ENCODE peak calls at places on chromosomes 11 and 22, in seven cellular contexts. One of them, this sample, is unnamed.

GRCh38 chr11:124920870-124921609 is 2.0 kb downstream of the HEPN1 start:
- DNase-seq in left cardiac atrium: peak; percentile 89
- DNase-seq in Caki2: no peak
- DNase-seq in stimulated activated CD8-positive, alpha-beta memory T cell treated with anti-CD3 and anti-CD28 coated beads, Interleukin-4, amount 100 ng/mL, for 48 hours: peak; percentile 84
- DNase-seq in A549: peak; percentile 45
- DNase-seq in neuronal stem cell: peak; percentile 52
- DNase-seq in CD4-positive, CD25-positive, alpha-beta regulatory T cell: peak; percentile 50
- DNase-seq in this sample: peak; percentile 87

GRCh38 chr11:3992964-3993363 is 101.6 kb upstream of the RRM1 start:
- DNase-seq in A549: no peak
- DNase-seq in Caki2: no peak
- DNase-seq in CD4-positive, CD25-positive, alpha-beta regulatory T cell: no peak
- DNase-seq in left cardiac atrium: no peak
- DNase-seq in neuronal stem cell: no peak
- DNase-seq in stimulated activated CD8-positive, alpha-beta memory T cell treated with anti-CD3 and anti-CD28 coated beads, Interleukin-4, amount 100 ng/mL, for 48 hours: no peak
- DNase-seq in this sample: no peak

GRCh38 chr22:23984430-23984829 is 4.5 kb downstream of the GSTT2 start:
- DNase-seq in stimulated activated CD8-positive, alpha-beta memory T cell treated with anti-CD3 and anti-CD28 coated beads, Interleukin-4, amount 100 ng/mL, for 48 hours: no peak
- DNase-seq in Caki2: no peak
- DNase-seq in CD4-positive, CD25-positive, alpha-beta regulatory T cell: no peak
- DNase-seq in left cardiac atrium: no peak
- DNase-seq in neuronal stem cell: peak; percentile 41
- DNase-seq in A549: peak; percentile 58
- DNase-seq in this sample: no peak

GRCh38 chr11:47183969-47184368 is 2.3 kb downstream of the PACSIN3 start:
- DNase-seq in left cardiac atrium: no peak
- DNase-seq in Caki2: no peak
- DNase-seq in CD4-positive, CD25-positive, alpha-beta regulatory T cell: no peak
- DNase-seq in stimulated activated CD8-positive, alpha-beta memory T cell treated with anti-CD3 and anti-CD28 coated beads, Interleukin-4, amount 100 ng/mL, for 48 hours: no peak
- DNase-seq in A549: no peak
- DNase-seq in neuronal stem cell: no peak
- DNase-seq in this sample: no peak

GRCh38 chr11:10075141-10075540 is 218.9 kb downstream of the SBF2 start:
- DNase-seq in stimulated activated CD8-positive, alpha-beta memory T cell treated with anti-CD3 and anti-CD28 coated beads, Interleukin-4, amount 100 ng/mL, for 48 hours: no peak
- DNase-seq in neuronal stem cell: no peak
- DNase-seq in A549: no peak
- DNase-seq in CD4-positive, CD25-positive, alpha-beta regulatory T cell: no peak
- DNase-seq in Caki2: no peak
- DNase-seq in left cardiac atrium: no peak
- DNase-seq in this sample: no peak

GRCh38 chr22:43992331-43992821 is 31.7 kb upstream of the PARVB start:
- DNase-seq in stimulated activated CD8-positive, alpha-beta memory T cell treated with anti-CD3 and anti-CD28 coated beads, Interleukin-4, amount 100 ng/mL, for 48 hours: no peak
- DNase-seq in left cardiac atrium: no peak
- DNase-seq in CD4-positive, CD25-positive, alpha-beta regulatory T cell: no peak
- DNase-seq in neuronal stem cell: no peak
- DNase-seq in Caki2: no peak
- DNase-seq in A549: no peak
- DNase-seq in this sample: no peak

GRCh38 chr11:117459979-117460300 is 132.3 kb downstream of the CEP164 start:
- DNase-seq in CD4-positive, CD25-positive, alpha-beta regulatory T cell: no peak
- DNase-seq in left cardiac atrium: no peak
- DNase-seq in stimulated activated CD8-positive, alpha-beta memory T cell treated with anti-CD3 and anti-CD28 coated beads, Interleukin-4, amount 100 ng/mL, for 48 hours: no peak
- DNase-seq in Caki2: no peak
- DNase-seq in A549: no peak
- DNase-seq in neuronal stem cell: no peak
- DNase-seq in this sample: no peak

GRCh38 chr11:11119917-11120316 is 233.1 kb downstream of the CSNK2A3 start:
- DNase-seq in CD4-positive, CD25-positive, alpha-beta regulatory T cell: no peak
- DNase-seq in left cardiac atrium: no peak
- DNase-seq in neuronal stem cell: no peak
- DNase-seq in stimulated activated CD8-positive, alpha-beta memory T cell treated with anti-CD3 and anti-CD28 coated beads, Interleukin-4, amount 100 ng/mL, for 48 hours: no peak
- DNase-seq in A549: no peak
- DNase-seq in Caki2: no peak
- DNase-seq in this sample: no peak

GRCh38 chr11:25272214-25272613 is 775.4 kb downstream of the LUZP2 start:
- DNase-seq in left cardiac atrium: no peak
- DNase-seq in CD4-positive, CD25-positive, alpha-beta regulatory T cell: no peak
- DNase-seq in neuronal stem cell: no peak
- DNase-seq in A549: no peak
- DNase-seq in Caki2: no peak
- DNase-seq in stimulated activated CD8-positive, alpha-beta memory T cell treated with anti-CD3 and anti-CD28 coated beads, Interleukin-4, amount 100 ng/mL, for 48 hours: no peak
- DNase-seq in this sample: no peak

GRCh38 chr11:14953904-14954303 is 18.2 kb downstream of the CALCA start:
- DNase-seq in left cardiac atrium: no peak
- DNase-seq in Caki2: no peak
- DNase-seq in neuronal stem cell: no peak
- DNase-seq in A549: no peak
- DNase-seq in CD4-positive, CD25-positive, alpha-beta regulatory T cell: no peak
- DNase-seq in stimulated activated CD8-positive, alpha-beta memory T cell treated with anti-CD3 and anti-CD28 coated beads, Interleukin-4, amount 100 ng/mL, for 48 hours: no peak
- DNase-seq in this sample: no peak

GRCh38 chr11:80034801-80035200 is 594.0 kb upstream of the TENM4 start:
- DNase-seq in stimulated activated CD8-positive, alpha-beta memory T cell treated with anti-CD3 and anti-CD28 coated beads, Interleukin-4, amount 100 ng/mL, for 48 hours: no peak
- DNase-seq in CD4-positive, CD25-positive, alpha-beta regulatory T cell: no peak
- DNase-seq in Caki2: peak; percentile 4
- DNase-seq in A549: no peak
- DNase-seq in left cardiac atrium: no peak
- DNase-seq in neuronal stem cell: no peak
- DNase-seq in this sample: no peak

GRCh38 chr11:111162306-111162705 is 83.2 kb upstream of the POU2AF2 start:
- DNase-seq in left cardiac atrium: no peak
- DNase-seq in A549: no peak
- DNase-seq in stimulated activated CD8-positive, alpha-beta memory T cell treated with anti-CD3 and anti-CD28 coated beads, Interleukin-4, amount 100 ng/mL, for 48 hours: no peak
- DNase-seq in CD4-positive, CD25-positive, alpha-beta regulatory T cell: no peak
- DNase-seq in Caki2: no peak
- DNase-seq in neuronal stem cell: no peak
- DNase-seq in this sample: no peak

GRCh38 chr11:69359735-69360470 is 65.9 kb downstream of the MYEOV start:
- DNase-seq in neuronal stem cell: no peak
- DNase-seq in CD4-positive, CD25-positive, alpha-beta regulatory T cell: no peak
- DNase-seq in stimulated activated CD8-positive, alpha-beta memory T cell treated with anti-CD3 and anti-CD28 coated beads, Interleukin-4, amount 100 ng/mL, for 48 hours: no peak
- DNase-seq in left cardiac atrium: no peak
- DNase-seq in A549: no peak
- DNase-seq in Caki2: no peak
- DNase-seq in this sample: no peak

GRCh38 chr11:128956401-128957203 is 13.9 kb upstream of the TP53AIP1 start:
- DNase-seq in CD4-positive, CD25-positive, alpha-beta regulatory T cell: no peak
- DNase-seq in left cardiac atrium: no peak
- DNase-seq in A549: peak; percentile 76
- DNase-seq in neuronal stem cell: peak; percentile 67
- DNase-seq in stimulated activated CD8-positive, alpha-beta memory T cell treated with anti-CD3 and anti-CD28 coated beads, Interleukin-4, amount 100 ng/mL, for 48 hours: no peak
- DNase-seq in Caki2: peak; percentile 30
- DNase-seq in this sample: no peak

GRCh38 chr11:74442601-74443000 is 24.7 kb downstream of the KCNE3 start:
- DNase-seq in A549: peak; percentile 42
- DNase-seq in left cardiac atrium: no peak
- DNase-seq in CD4-positive, CD25-positive, alpha-beta regulatory T cell: no peak
- DNase-seq in neuronal stem cell: no peak
- DNase-seq in stimulated activated CD8-positive, alpha-beta memory T cell treated with anti-CD3 and anti-CD28 coated beads, Interleukin-4, amount 100 ng/mL, for 48 hours: no peak
- DNase-seq in Caki2: no peak
- DNase-seq in this sample: no peak

GRCh38 chr22:43964314-43964857 is 9.1 kb downstream of the SAMM50 start:
- DNase-seq in Caki2: no peak
- DNase-seq in left cardiac atrium: no peak
- DNase-seq in stimulated activated CD8-positive, alpha-beta memory T cell treated with anti-CD3 and anti-CD28 coated beads, Interleukin-4, amount 100 ng/mL, for 48 hours: no peak
- DNase-seq in A549: no peak
- DNase-seq in neuronal stem cell: no peak
- DNase-seq in CD4-positive, CD25-positive, alpha-beta regulatory T cell: no peak
- DNase-seq in this sample: no peak

GRCh38 chr11:940496-941135 is 14.9 kb downstream of the AP2A2 start:
- DNase-seq in CD4-positive, CD25-positive, alpha-beta regulatory T cell: no peak
- DNase-seq in left cardiac atrium: no peak
- DNase-seq in stimulated activated CD8-positive, alpha-beta memory T cell treated with anti-CD3 and anti-CD28 coated beads, Interleukin-4, amount 100 ng/mL, for 48 hours: no peak
- DNase-seq in neuronal stem cell: no peak
- DNase-seq in Caki2: no peak
- DNase-seq in A549: no peak
- DNase-seq in this sample: no peak

GRCh38 chr11:126149759-126150236 is 61.7 kb downstream of the RPUSD4 start:
- DNase-seq in CD4-positive, CD25-positive, alpha-beta regulatory T cell: no peak
- DNase-seq in neuronal stem cell: no peak
- DNase-seq in A549: no peak
- DNase-seq in Caki2: no peak
- DNase-seq in stimulated activated CD8-positive, alpha-beta memory T cell treated with anti-CD3 and anti-CD28 coated beads, Interleukin-4, amount 100 ng/mL, for 48 hours: no peak
- DNase-seq in left cardiac atrium: no peak
- DNase-seq in this sample: no peak

GRCh38 chr22:17829691-17830040 is 55.4 kb upstream of the BID start:
- DNase-seq in Caki2: no peak
- DNase-seq in A549: no peak
- DNase-seq in stimulated activated CD8-positive, alpha-beta memory T cell treated with anti-CD3 and anti-CD28 coated beads, Interleukin-4, amount 100 ng/mL, for 48 hours: no peak
- DNase-seq in CD4-positive, CD25-positive, alpha-beta regulatory T cell: no peak
- DNase-seq in left cardiac atrium: no peak
- DNase-seq in neuronal stem cell: no peak
- DNase-seq in this sample: no peak

GRCh38 chr11:13291794-13292193 is 14.2 kb downstream of the BMAL1 start:
- DNase-seq in left cardiac atrium: no peak
- DNase-seq in Caki2: no peak
- DNase-seq in CD4-positive, CD25-positive, alpha-beta regulatory T cell: no peak
- DNase-seq in stimulated activated CD8-positive, alpha-beta memory T cell treated with anti-CD3 and anti-CD28 coated beads, Interleukin-4, amount 100 ng/mL, for 48 hours: no peak
- DNase-seq in neuronal stem cell: no peak
- DNase-seq in A549: no peak
- DNase-seq in this sample: no peak

GRCh38 chr11:16814410-16815046 is 76.1 kb downstream of the C11orf58 start:
- DNase-seq in CD4-positive, CD25-positive, alpha-beta regulatory T cell: no peak
- DNase-seq in left cardiac atrium: no peak
- DNase-seq in stimulated activated CD8-positive, alpha-beta memory T cell treated with anti-CD3 and anti-CD28 coated beads, Interleukin-4, amount 100 ng/mL, for 48 hours: no peak
- DNase-seq in A549: no peak
- DNase-seq in Caki2: no peak
- DNase-seq in neuronal stem cell: no peak
- DNase-seq in this sample: no peak